ENCODE peak calls at places on chromosomes 12 and 14, in ten cellular contexts. B, G, M, R, E, U, O, Y, K and S are unnamed samples.

GRCh38 chr12:91332305-91332704 is 149.7 kb upstream of the DCN start:
- DNase-seq in B (no peak), G (no peak), M (no peak), R (no peak), E (no peak), U (no peak), O (no peak), Y (no peak), K (no peak), S (no peak)

GRCh38 chr12:105104762-105105161 is 2.8 kb upstream of the WASHC4 start:
- DNase-seq in B (no peak), G (no peak), M (no peak), R (no peak), E (no peak), U (no peak), O (no peak), Y (no peak), K (no peak), S (no peak)

GRCh38 chr14:37637341-37637740 is 41.9 kb downstream of the TTC6 start:
- DNase-seq in B (no peak), G (no peak), M (no peak), R (no peak), E (no peak), U (no peak), O (no peak), Y (no peak), K (no peak), S (no peak)

GRCh38 chr12:64825143-64826011 is 930 bp downstream of the TBC1D30 start:
- DNase-seq in B (no peak), G (peak; percentile 79), M (no peak), R (no peak), E (peak; percentile 46), U (peak; percentile 80), O (no peak), Y (no peak), K (no peak), S (peak; percentile 77)

GRCh38 chr12:116066381-116067230 is 210.9 kb downstream of the MED13L start:
- DNase-seq in B (no peak), G (peak; percentile 45), M (peak; percentile 14), R (peak; percentile 33), E (no peak), U (peak; percentile 3), O (peak; percentile 75), Y (no peak), K (peak; percentile 57), S (no peak)

GRCh38 chr14:25250516-25250915 is 200.6 kb upstream of the STXBP6 start:
- DNase-seq in B (no peak), G (no peak), M (no peak), R (no peak), E (no peak), U (no peak), O (no peak), Y (no peak), K (no peak), S (no peak)

GRCh38 chr12:89390802-89391673 is 38.7 kb upstream of the DUSP6 start:
- DNase-seq in B (no peak), G (no peak), M (no peak), R (no peak), E (no peak), U (no peak), O (no peak), Y (peak; percentile 65), K (no peak), S (no peak)

GRCh38 chr12:91194500-91194899 is 11.9 kb upstream of the DCN start:
- DNase-seq in B (no peak), G (no peak), M (no peak), R (no peak), E (no peak), U (no peak), O (no peak), Y (no peak), K (no peak), S (no peak)

GRCh38 chr12:6810758-6811157 is 10.9 kb upstream of the GPR162 start:
- DNase-seq in B (no peak), G (no peak), M (no peak), R (no peak), E (no peak), U (no peak), O (no peak), Y (no peak), K (no peak), S (no peak)

GRCh38 chr14:69612759-69613145 is 1.4 kb downstream of the SUSD6 start:
- DNase-seq in B (no peak), G (no peak), M (no peak), R (peak; percentile 7), E (no peak), U (no peak), O (no peak), Y (no peak), K (peak; percentile 20), S (no peak)

GRCh38 chr12:131922772-131923171 is 6.3 kb upstream of the PUS1 start:
- DNase-seq in B (no peak), G (no peak), M (no peak), R (no peak), E (no peak), U (no peak), O (no peak), Y (no peak), K (no peak), S (no peak)

GRCh38 chr12:9363145-9363544 is 154.9 kb upstream of the PZP start:
- DNase-seq in B (no peak), G (no peak), M (no peak), R (no peak), E (no peak), U (no peak), O (no peak), Y (no peak), K (no peak), S (no peak)

GRCh38 chr12:20404576-20405346 is 36.4 kb downstream of the PDE3A start:
- DNase-seq in B (no peak), G (no peak), M (no peak), R (no peak), E (no peak), U (no peak), O (peak; percentile 32), Y (no peak), K (peak; percentile 44), S (no peak)

GRCh38 chr12:85279449-85280137 is 427 bp upstream of the ALX1 start:
- DNase-seq in B (peak; percentile 78), G (peak; percentile 82), M (peak; percentile 15), R (no peak), E (no peak), U (no peak), O (no peak), Y (no peak), K (no peak), S (no peak)

GRCh38 chr14:89767861-89768268 is 186.7 kb downstream of the EFCAB11 start:
- DNase-seq in B (no peak), G (peak; percentile 10), M (no peak), R (peak; percentile 43), E (no peak), U (peak; percentile 42), O (peak; percentile 39), Y (peak; percentile 63), K (peak; percentile 40), S (peak; percentile 32)

GRCh38 chr12:54419088-54419887 is at the start of gene ITGA5:
- DNase-seq in B (no peak), G (peak; percentile 42), M (no peak), R (peak; percentile 18), E (no peak), U (no peak), O (peak; percentile 78), Y (peak; percentile 87), K (no peak), S (no peak)

GRCh38 chr14:35032562-35032961 is 13.5 kb upstream of the FAM177A1 start:
- DNase-seq in B (no peak), G (no peak), M (no peak), R (no peak), E (no peak), U (no peak), O (no peak), Y (no peak), K (no peak), S (no peak)

GRCh38 chr14:35046751-35047536 is 872 bp downstream of the FAM177A1 start:
- DNase-seq in B (no peak), G (no peak), M (no peak), R (no peak), E (no peak), U (peak; percentile 64), O (peak; percentile 61), Y (peak; percentile 70), K (peak; percentile 71), S (no peak)

GRCh38 chr12:117485984-117486839 is 124.8 kb upstream of the NOS1 start:
- DNase-seq in B (no peak), G (no peak), M (no peak), R (no peak), E (peak; percentile 98), U (peak; percentile 98), O (no peak), Y (no peak), K (no peak), S (peak; percentile 73)

GRCh38 chr14:104223101-104223809 is 84.9 kb downstream of the KIF26A start:
- DNase-seq in B (peak; percentile 66), G (peak; percentile 76), M (no peak), R (no peak), E (peak; percentile 67), U (peak; percentile 65), O (peak; percentile 62), Y (no peak), K (peak; percentile 67), S (no peak)

GRCh38 chr12:69966409-69966808 is 141.4 kb downstream of the MYRFL start:
- DNase-seq in B (no peak), G (no peak), M (no peak), R (peak; percentile 65), E (no peak), U (no peak), O (peak; percentile 7), Y (no peak), K (no peak), S (no peak)